ENCODE peak calls at places on chromosomes 3 and 15, in eight cellular contexts. S, M, A, K, F, Q, U and H are unnamed samples.

GRCh38 chr3:61239871-61240270 is 11.4 kb downstream of the FHIT start:
- DNase-seq in M (no peak), S (no peak), Q (peak), K (no peak), A (no peak), U (no peak), F (no peak), H (no peak)

GRCh38 chr15:74171965-74172541 is 1.5 kb upstream of the ISLR start:
- DNase-seq in Q (no peak), U (no peak), K (no peak), A (no peak), S (no peak), M (peak), F (peak), H (no peak)

GRCh38 chr15:101193063-101193712 is 58.7 kb downstream of the CHSY1 start:
- DNase-seq in K (no peak), M (peak), Q (peak), F (peak), U (no peak), A (peak), S (no peak), H (no peak)

GRCh38 chr3:176514297-176514696 is 683.0 kb downstream of the TBL1XR1 start:
- DNase-seq in U (no peak), M (no peak), F (peak), S (peak), K (no peak), A (peak), Q (no peak), H (no peak)

GRCh38 chr15:80643296-80643965 is 51.7 kb upstream of the ABHD17C start:
- DNase-seq in A (peak), M (no peak), U (no peak), F (no peak), S (no peak), K (no peak), Q (no peak), H (no peak)

GRCh38 chr3:45480218-45480617 is 91.8 kb downstream of the LARS2 start:
- DNase-seq in A (no peak), M (no peak), U (no peak), K (peak), Q (no peak), F (no peak), S (no peak), H (no peak)

GRCh38 chr15:68431792-68432401 is at the start of gene ITGA11:
- DNase-seq in S (no peak), M (peak), Q (peak), A (peak), F (peak), U (no peak), K (peak), H (no peak)

GRCh38 chr3:146803746-146804145 is 198.6 kb upstream of the PLSCR5 start:
- DNase-seq in Q (no peak), M (no peak), U (no peak), F (no peak), K (no peak), A (peak), S (no peak), H (peak)

GRCh38 chr15:99393641-99394040 is 142.4 kb downstream of the LRRC28 start:
- DNase-seq in S (no peak), U (no peak), A (no peak), K (no peak), Q (no peak), M (no peak), F (no peak), H (no peak)

GRCh38 chr15:75947117-75947516 is 43.4 kb downstream of the FBXO22 start:
- DNase-seq in A (peak), Q (no peak), U (no peak), K (no peak), S (no peak), F (no peak), M (no peak), H (no peak)

GRCh38 chr15:82570721-82571519 is 30.7 kb upstream of the RPS17 start:
- DNase-seq in S (no peak), F (peak), K (no peak), M (no peak), U (no peak), Q (no peak), A (peak), H (peak)

GRCh38 chr3:10437272-10437994 is 68.0 kb downstream of the ATP2B2 start:
- DNase-seq in F (no peak), M (peak), K (no peak), Q (no peak), U (no peak), S (peak), A (peak), H (no peak)

GRCh38 chr3:44021646-44022594 is 219.8 kb upstream of the TOPAZ1 start:
- DNase-seq in Q (no peak), U (no peak), A (peak), F (no peak), K (no peak), M (no peak), S (no peak), H (no peak)

GRCh38 chr3:29090912-29091597 is 189.8 kb upstream of the RBMS3 start:
- DNase-seq in S (no peak), Q (no peak), M (no peak), U (no peak), K (no peak), A (no peak), F (no peak), H (no peak)

GRCh38 chr3:44323341-44323955 is 15.1 kb upstream of the TCAIM start:
- DNase-seq in S (peak), A (peak), Q (peak), U (peak), M (peak), K (peak), F (peak), H (peak)

GRCh38 chr15:92797168-92798052 is 102.7 kb upstream of the CHD2 start:
- DNase-seq in K (peak), S (no peak), U (no peak), F (peak), M (no peak), A (peak), Q (no peak), H (peak)

GRCh38 chr3:7146529-7146928 is 285.6 kb downstream of the GRM7 start:
- DNase-seq in F (no peak), S (no peak), M (no peak), Q (no peak), U (no peak), K (no peak), A (no peak), H (no peak)

GRCh38 chr3:59620334-59620733 is 570.5 kb upstream of the CFAP20DC start:
- DNase-seq in Q (no peak), M (no peak), K (no peak), S (no peak), F (no peak), U (no peak), A (no peak), H (no peak)

GRCh38 chr3:127678611-127679533 is 6.1 kb downstream of the ABTB1 start:
- DNase-seq in K (no peak), A (no peak), F (peak), S (no peak), Q (no peak), M (peak), U (no peak), H (no peak)

GRCh38 chr3:160226740-160227048 is 1.5 kb downstream of the C3orf80 start:
- DNase-seq in Q (no peak), U (no peak), F (no peak), K (no peak), A (no peak), S (no peak), M (no peak), H (no peak)

GRCh38 chr15:62469874-62470688 is 305.0 kb upstream of the C2CD4B start:
- DNase-seq in S (no peak), F (no peak), Q (peak), K (peak), A (peak), U (no peak), M (no peak), H (no peak)

GRCh38 chr15:89998141-89998661 is 2.9 kb upstream of the ZNF710 start:
- DNase-seq in Q (no peak), M (no peak), A (peak), K (peak), F (no peak), U (no peak), S (no peak), H (no peak)

GRCh38 chr15:101242160-101242998 is 9.5 kb downstream of the CHSY1 start:
- DNase-seq in F (no peak), A (peak), K (no peak), M (peak), S (no peak), Q (no peak), U (no peak), H (peak)

GRCh38 chr15:99212401-99212800 is 37.0 kb downstream of the TTC23 start:
- DNase-seq in A (peak), Q (peak), U (no peak), F (no peak), M (no peak), K (no peak), S (no peak), H (no peak)

GRCh38 chr3:133408961-133409360 is 9.1 kb downstream of the BFSP2 start:
- DNase-seq in U (no peak), Q (no peak), A (peak), S (no peak), K (peak), M (no peak), F (no peak), H (no peak)

GRCh38 chr3:14352002-14352627 is 50.3 kb upstream of the SLC6A6 start:
- DNase-seq in M (no peak), S (no peak), K (peak), Q (no peak), U (no peak), F (peak), A (peak), H (no peak)